ENCODE peak calls at places on chromosomes 3 and 15, in nine cellular contexts. P is WERI-Rb-1; M is neural progenitor cell; S is CD8-positive, alpha-beta T cell; K is astrocyte of the spinal cord; O is choroid plexus epithelial cell; G is mammary epithelial cell; W is RWPE2; C is cardiac muscle cell. T is an unnamed sample.

GRCh38 chr3:65636326-65636725 is 402.4 kb downstream of the MAGI1 start:
- DNase-seq in P (peak; percentile 17), M (no peak), S (no peak), K (no peak), O (no peak), G (no peak), W (no peak), C (no peak), T (no peak)

GRCh38 chr3:120678331-120678845 is 3.7 kb downstream of the HGD start:
- DNase-seq in P (no peak), M (peak; percentile 56), S (no peak), K (peak; percentile 78), O (peak; percentile 92), G (peak; percentile 68), W (no peak), C (no peak), T (no peak)

GRCh38 chr3:67602816-67603215 is 51.6 kb downstream of the SUCLG2 start:
- DNase-seq in P (no peak), M (no peak), S (no peak), K (no peak), O (no peak), G (no peak), W (no peak), C (no peak), T (no peak)

GRCh38 chr3:169661567-169662214 is 1.8 kb downstream of the MECOM start:
- DNase-seq in P (peak; percentile 46), M (peak; percentile 71), S (no peak), K (peak; percentile 51), O (peak; percentile 22), G (peak; percentile 46), W (no peak), C (peak; percentile 70), T (no peak)

GRCh38 chr3:69914395-69914794 is 85.1 kb upstream of the SAMMSON start:
- DNase-seq in P (no peak), M (no peak), S (no peak), K (no peak), O (no peak), G (peak; percentile 91), W (no peak), C (no peak), T (no peak)

GRCh38 chr3:141227752-141228151 is 3.9 kb upstream of the PXYLP1 start:
- DNase-seq in P (no peak), M (no peak), S (no peak), K (peak; percentile 67), O (peak; percentile 73), G (no peak), W (no peak), C (no peak), T (no peak)

GRCh38 chr15:89087066-89087829 is 1.0 kb upstream of the ABHD2 start:
- DNase-seq in P (no peak), M (no peak), S (no peak), K (no peak), O (no peak), G (no peak), W (no peak), C (peak; percentile 66), T (no peak)

GRCh38 chr3:121786485-121786884 is 36.9 kb upstream of the GOLGB1 start:
- DNase-seq in P (no peak), M (no peak), S (no peak), K (no peak), O (peak; percentile 15), G (no peak), W (no peak), C (no peak), T (no peak)

GRCh38 chr15:98888839-98889479 is 118.6 kb downstream of the PGPEP1L start:
- DNase-seq in P (no peak), M (no peak), S (no peak), K (peak; percentile 73), O (peak; percentile 78), G (peak; percentile 35), W (no peak), C (no peak), T (no peak)

GRCh38 chr15:70505411-70505919 is 257.9 kb downstream of the UACA start:
- DNase-seq in P (no peak), M (no peak), S (no peak), K (peak; percentile 88), O (peak; percentile 83), G (peak; percentile 95), W (peak; percentile 94), C (no peak), T (no peak)

GRCh38 chr15:101054991-101055390 is 135.8 kb downstream of the LRRK1 start:
- DNase-seq in P (no peak), M (no peak), S (peak; percentile 41), K (no peak), O (no peak), G (no peak), W (no peak), C (no peak), T (no peak)

DNA sequence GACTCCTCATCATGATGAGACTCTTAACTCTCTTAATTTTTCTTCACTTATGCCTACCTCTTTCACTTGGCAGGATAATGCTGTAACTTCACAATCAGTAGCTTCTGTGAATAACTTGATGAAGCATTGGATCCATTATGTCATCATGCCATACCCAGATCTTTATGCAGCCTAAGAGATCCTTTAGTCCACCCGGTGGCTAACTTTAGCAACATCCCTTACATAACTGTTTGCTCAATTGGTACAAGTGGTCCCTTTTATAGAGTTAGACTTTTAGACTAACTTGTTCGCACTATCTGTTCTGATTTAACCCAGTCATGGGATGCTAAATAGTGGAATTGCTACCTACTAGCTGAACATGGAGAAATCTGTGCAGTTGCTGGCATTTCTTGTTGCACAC is 184.5 kb downstream of the USP13 start:
- DNase-seq in P (no peak), M (no peak), S (no peak), K (peak; percentile 17), O (peak; percentile 56), G (peak; percentile 6), W (no peak), C (no peak), T (no peak)
- TF ChIP-seq CTCF in P (no peak), M (peak; percentile 11), S (no peak), K (no peak), O (peak; percentile 41), G (no peak), W (no peak), C (peak; percentile 13), T (no peak)

GRCh38 chr3:10166213-10166604 is 1.5 kb downstream of the IRAK2 start:
- DNase-seq in P (no peak), M (no peak), S (no peak), K (no peak), O (no peak), G (no peak), W (no peak), C (no peak), T (no peak)

GRCh38 chr3:10169000-10169496 is 4.3 kb downstream of the IRAK2 start:
- DNase-seq in P (no peak), M (no peak), S (no peak), K (no peak), O (no peak), G (peak; percentile 48), W (no peak), C (no peak), T (no peak)

GRCh38 chr3:10160925-10161324 is 3.8 kb upstream of the IRAK2 start:
- DNase-seq in P (no peak), M (peak; percentile 3), S (no peak), K (no peak), O (no peak), G (no peak), W (no peak), C (no peak), T (no peak)

GRCh38 chr3:10162147-10162546 is 2.6 kb upstream of the IRAK2 start:
- DNase-seq in P (no peak), M (no peak), S (no peak), K (no peak), O (no peak), G (no peak), W (no peak), C (no peak), T (no peak)

DNA sequence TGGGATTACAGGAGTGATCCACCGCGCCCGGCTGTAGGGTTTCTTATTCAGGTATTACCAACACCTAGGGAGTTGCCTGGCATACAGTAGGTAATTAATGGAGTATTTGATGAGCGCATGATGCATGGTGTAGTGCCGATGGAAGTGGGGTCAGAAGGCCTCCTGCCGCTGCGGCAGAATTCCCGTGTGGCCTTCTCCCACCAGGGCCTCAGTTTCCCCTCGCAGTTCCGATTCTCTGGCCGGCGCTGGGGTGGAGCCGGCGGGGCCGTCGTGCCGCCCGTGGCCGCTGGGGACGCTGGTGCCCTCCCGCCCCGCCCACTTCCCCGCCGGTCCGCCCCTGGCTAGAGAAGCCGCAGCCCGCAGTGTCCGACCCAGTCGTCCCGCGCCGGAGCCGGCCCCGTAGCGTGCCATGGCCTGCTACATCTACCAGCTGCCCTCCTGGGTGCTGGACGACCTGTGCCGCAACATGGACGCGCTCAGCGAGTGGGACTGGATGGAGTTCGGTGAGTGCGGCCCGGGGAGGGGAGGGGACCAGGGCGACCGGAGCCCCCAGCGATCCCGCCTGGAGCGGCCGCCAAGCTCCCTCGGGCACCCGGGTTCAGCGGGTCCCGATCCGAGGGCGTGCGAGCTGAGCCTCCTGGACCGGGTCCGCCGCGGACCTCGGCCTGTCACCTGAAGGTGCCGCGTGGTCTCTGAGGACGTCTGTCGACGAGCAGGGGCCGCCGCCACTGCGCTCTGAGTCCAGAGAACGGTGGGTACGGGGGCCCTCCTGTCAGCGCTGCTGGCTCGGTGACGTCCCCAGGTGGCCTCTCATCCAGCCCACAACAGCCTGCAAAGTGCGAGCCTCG is at the start of gene IRAK2:
- DNase-seq in P (peak; percentile 79), M (peak; percentile 85), S (peak; percentile 77), K (peak; percentile 52), O (peak; percentile 60), G (peak; percentile 49), W (peak; percentile 78), C (peak; percentile 78), T (no peak)
- H3K4me3 ChIP-seq in P (peak within 1 kb of the TSS; percentile 75), M (peak within 1 kb of the TSS; percentile 70), S (peak within 1 kb of the TSS; percentile 90), K (peak within 1 kb of the TSS; percentile 84), O (peak within 1 kb of the TSS; percentile 97), G (peak within 1 kb of the TSS; percentile 95), W (peak within 1 kb of the TSS; percentile 74), C (peak within 1 kb of the TSS; percentile 52), T (peak within 1 kb of the TSS; percentile 90)

DNA sequence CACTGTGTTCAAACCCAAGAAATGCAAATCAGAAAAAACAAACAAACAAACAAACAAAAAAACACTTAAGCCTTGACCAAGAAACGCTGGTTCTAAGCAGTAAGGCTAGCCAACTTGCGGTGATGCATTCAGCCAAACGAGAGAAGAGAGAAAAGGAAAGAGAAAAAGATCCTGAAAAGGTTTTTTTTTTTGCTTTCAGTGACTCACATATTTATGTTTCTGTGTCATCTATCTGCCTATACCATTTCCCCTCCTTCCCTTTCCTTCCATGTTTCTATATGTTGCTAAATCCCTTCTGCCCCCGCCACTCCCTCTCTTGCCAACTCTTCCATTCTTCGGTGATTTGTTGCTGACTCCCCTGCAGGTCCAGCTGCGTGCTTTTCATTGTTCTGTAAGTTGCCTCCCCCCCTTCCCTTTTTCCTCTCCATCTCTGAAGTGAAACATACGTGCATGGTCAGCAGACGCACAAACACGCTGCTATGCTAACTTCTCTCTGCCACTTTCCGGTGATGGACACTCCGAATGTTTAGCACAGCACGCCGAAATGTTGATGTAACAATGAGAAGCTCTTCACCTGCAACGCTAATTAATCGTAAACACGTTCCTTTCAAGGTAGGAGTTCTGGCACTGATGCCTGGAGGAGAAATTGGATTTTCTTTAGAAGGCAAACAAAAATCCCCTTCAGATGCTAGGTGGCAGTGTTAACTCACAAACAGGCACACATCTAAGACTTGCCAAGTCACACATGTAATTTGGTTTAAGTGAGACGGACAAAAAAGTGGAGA is 154.5 kb downstream of the TUSC7 start:
- DNase-seq in P (no peak), M (peak; percentile 77), S (no peak), K (peak; percentile 59), O (peak; percentile 83), G (peak; percentile 11), W (no peak), C (peak; percentile 49), T (peak; percentile 5)
- TF ChIP-seq CTCF in P (peak; percentile 37), M (peak; percentile 73), S (no peak), K (peak; percentile 52), O (peak; percentile 74), G (peak; percentile 47), W (peak; percentile 77), C (peak; percentile 45), T (peak; percentile 42)

GRCh38 chr3:133466531-133467386 is 66.9 kb downstream of the BFSP2 start:
- DNase-seq in P (no peak), M (no peak), S (no peak), K (no peak), O (no peak), G (no peak), W (no peak), C (no peak), T (no peak)
- H3K4me3 ChIP-seq in P (no peak overlapping the region), M (no peak overlapping the region), S (no peak overlapping the region), K (no peak overlapping the region), O (no peak overlapping the region), G (no peak overlapping the region), W (no peak overlapping the region), C (no peak overlapping the region), T (peak overlapping the region; percentile 40)